ENCODE peak calls at places on chromosome 2, in nine cellular contexts. One of them, this sample, is unnamed.

GRCh38 chr2:11753452-11753885 is 7.0 kb downstream of the LPIN1 start:
- DNase-seq in neural crest cell: no peak
- DNase-seq in mesothelial cell of epicardium: no peak
- DNase-seq in prostate gland: no peak
- DNase-seq in renal cortical epithelial cell: peak
- DNase-seq in stimulated activated CD8-positive, alpha-beta memory T cell treated with anti-CD3 and anti-CD28 coated beads, Interleukin-4, amount 100 ng/mL, for 4 hours: no peak
- DNase-seq in right lobe of liver: no peak
- DNase-seq in activated effector memory CD4-positive, alpha-beta T cell treated with anti-CD3 and anti-CD28 coated beads, Interleukin-2, amount 50 U/mL, for 16 hours: peak
- DNase-seq in LoVo: no peak
- DNase-seq in this sample: peak

GRCh38 chr2:105753380-105753779 is 8.7 kb downstream of the NCK2 start:
- DNase-seq in stimulated activated CD8-positive, alpha-beta memory T cell treated with anti-CD3 and anti-CD28 coated beads, Interleukin-4, amount 100 ng/mL, for 4 hours: no peak
- DNase-seq in activated effector memory CD4-positive, alpha-beta T cell treated with anti-CD3 and anti-CD28 coated beads, Interleukin-2, amount 50 U/mL, for 16 hours: peak
- DNase-seq in neural crest cell: no peak
- DNase-seq in renal cortical epithelial cell: no peak
- DNase-seq in LoVo: no peak
- DNase-seq in right lobe of liver: no peak
- DNase-seq in mesothelial cell of epicardium: peak
- DNase-seq in prostate gland: no peak
- DNase-seq in this sample: no peak

GRCh38 chr2:200479617-200480292 is 30.1 kb downstream of the KCTD18 start:
- DNase-seq in activated effector memory CD4-positive, alpha-beta T cell treated with anti-CD3 and anti-CD28 coated beads, Interleukin-2, amount 50 U/mL, for 16 hours: no peak
- DNase-seq in renal cortical epithelial cell: peak
- DNase-seq in right lobe of liver: no peak
- DNase-seq in stimulated activated CD8-positive, alpha-beta memory T cell treated with anti-CD3 and anti-CD28 coated beads, Interleukin-4, amount 100 ng/mL, for 4 hours: no peak
- DNase-seq in LoVo: no peak
- DNase-seq in neural crest cell: no peak
- DNase-seq in prostate gland: peak
- DNase-seq in mesothelial cell of epicardium: no peak
- DNase-seq in this sample: no peak

GRCh38 chr2:110678457-110679336 is 834 bp upstream of the BUB1 start:
- DNase-seq in renal cortical epithelial cell: no peak
- DNase-seq in stimulated activated CD8-positive, alpha-beta memory T cell treated with anti-CD3 and anti-CD28 coated beads, Interleukin-4, amount 100 ng/mL, for 4 hours: no peak
- DNase-seq in right lobe of liver: no peak
- DNase-seq in prostate gland: peak
- DNase-seq in neural crest cell: peak
- DNase-seq in mesothelial cell of epicardium: peak
- DNase-seq in LoVo: no peak
- DNase-seq in activated effector memory CD4-positive, alpha-beta T cell treated with anti-CD3 and anti-CD28 coated beads, Interleukin-2, amount 50 U/mL, for 16 hours: peak
- DNase-seq in this sample: no peak

GRCh38 chr2:74741651-74742050 is 87.6 kb downstream of the SEMA4F start:
- DNase-seq in prostate gland: no peak
- DNase-seq in mesothelial cell of epicardium: no peak
- DNase-seq in right lobe of liver: no peak
- DNase-seq in renal cortical epithelial cell: no peak
- DNase-seq in neural crest cell: no peak
- DNase-seq in activated effector memory CD4-positive, alpha-beta T cell treated with anti-CD3 and anti-CD28 coated beads, Interleukin-2, amount 50 U/mL, for 16 hours: no peak
- DNase-seq in LoVo: no peak
- DNase-seq in stimulated activated CD8-positive, alpha-beta memory T cell treated with anti-CD3 and anti-CD28 coated beads, Interleukin-4, amount 100 ng/mL, for 4 hours: no peak
- DNase-seq in this sample: no peak

GRCh38 chr2:176504431-176504830 is 235.2 kb downstream of the MTX2 start:
- DNase-seq in neural crest cell: no peak
- DNase-seq in LoVo: no peak
- DNase-seq in activated effector memory CD4-positive, alpha-beta T cell treated with anti-CD3 and anti-CD28 coated beads, Interleukin-2, amount 50 U/mL, for 16 hours: no peak
- DNase-seq in renal cortical epithelial cell: no peak
- DNase-seq in prostate gland: no peak
- DNase-seq in right lobe of liver: no peak
- DNase-seq in mesothelial cell of epicardium: no peak
- DNase-seq in stimulated activated CD8-positive, alpha-beta memory T cell treated with anti-CD3 and anti-CD28 coated beads, Interleukin-4, amount 100 ng/mL, for 4 hours: no peak
- DNase-seq in this sample: no peak

GRCh38 chr2:25742501-25742900 is 69.1 kb upstream of the DTNB start:
- DNase-seq in activated effector memory CD4-positive, alpha-beta T cell treated with anti-CD3 and anti-CD28 coated beads, Interleukin-2, amount 50 U/mL, for 16 hours: no peak
- DNase-seq in right lobe of liver: no peak
- DNase-seq in LoVo: no peak
- DNase-seq in prostate gland: no peak
- DNase-seq in mesothelial cell of epicardium: no peak
- DNase-seq in neural crest cell: no peak
- DNase-seq in stimulated activated CD8-positive, alpha-beta memory T cell treated with anti-CD3 and anti-CD28 coated beads, Interleukin-4, amount 100 ng/mL, for 4 hours: no peak
- DNase-seq in renal cortical epithelial cell: no peak
- DNase-seq in this sample: no peak

GRCh38 chr2:119315241-119315925 is 51.3 kb downstream of the C2orf76 start:
- DNase-seq in activated effector memory CD4-positive, alpha-beta T cell treated with anti-CD3 and anti-CD28 coated beads, Interleukin-2, amount 50 U/mL, for 16 hours: no peak
- DNase-seq in right lobe of liver: no peak
- DNase-seq in prostate gland: no peak
- DNase-seq in mesothelial cell of epicardium: no peak
- DNase-seq in LoVo: peak
- DNase-seq in renal cortical epithelial cell: peak
- DNase-seq in stimulated activated CD8-positive, alpha-beta memory T cell treated with anti-CD3 and anti-CD28 coated beads, Interleukin-4, amount 100 ng/mL, for 4 hours: no peak
- DNase-seq in neural crest cell: no peak
- DNase-seq in this sample: no peak

GRCh38 chr2:177784449-177784845 is 288.1 kb downstream of the PDE11A start:
- DNase-seq in LoVo: no peak
- DNase-seq in prostate gland: peak
- DNase-seq in renal cortical epithelial cell: peak
- DNase-seq in activated effector memory CD4-positive, alpha-beta T cell treated with anti-CD3 and anti-CD28 coated beads, Interleukin-2, amount 50 U/mL, for 16 hours: no peak
- DNase-seq in right lobe of liver: no peak
- DNase-seq in stimulated activated CD8-positive, alpha-beta memory T cell treated with anti-CD3 and anti-CD28 coated beads, Interleukin-4, amount 100 ng/mL, for 4 hours: no peak
- DNase-seq in neural crest cell: no peak
- DNase-seq in mesothelial cell of epicardium: no peak
- DNase-seq in this sample: no peak

GRCh38 chr2:32161296-32161695 is 4.4 kb upstream of the SLC30A6 start:
- DNase-seq in LoVo: no peak
- DNase-seq in neural crest cell: no peak
- DNase-seq in activated effector memory CD4-positive, alpha-beta T cell treated with anti-CD3 and anti-CD28 coated beads, Interleukin-2, amount 50 U/mL, for 16 hours: no peak
- DNase-seq in mesothelial cell of epicardium: no peak
- DNase-seq in right lobe of liver: no peak
- DNase-seq in renal cortical epithelial cell: no peak
- DNase-seq in stimulated activated CD8-positive, alpha-beta memory T cell treated with anti-CD3 and anti-CD28 coated beads, Interleukin-4, amount 100 ng/mL, for 4 hours: no peak
- DNase-seq in prostate gland: no peak
- DNase-seq in this sample: no peak

GRCh38 chr2:30661173-30662107 is 145.8 kb downstream of the CAPN13 start:
- DNase-seq in LoVo: no peak
- DNase-seq in neural crest cell: no peak
- DNase-seq in right lobe of liver: no peak
- DNase-seq in mesothelial cell of epicardium: no peak
- DNase-seq in activated effector memory CD4-positive, alpha-beta T cell treated with anti-CD3 and anti-CD28 coated beads, Interleukin-2, amount 50 U/mL, for 16 hours: no peak
- DNase-seq in renal cortical epithelial cell: peak
- DNase-seq in stimulated activated CD8-positive, alpha-beta memory T cell treated with anti-CD3 and anti-CD28 coated beads, Interleukin-4, amount 100 ng/mL, for 4 hours: no peak
- DNase-seq in prostate gland: no peak
- DNase-seq in this sample: no peak

GRCh38 chr2:137947714-137948336 is 16.4 kb upstream of the HNMT start:
- DNase-seq in renal cortical epithelial cell: peak
- DNase-seq in neural crest cell: peak
- DNase-seq in LoVo: peak
- DNase-seq in prostate gland: peak
- DNase-seq in right lobe of liver: peak
- DNase-seq in mesothelial cell of epicardium: peak
- DNase-seq in stimulated activated CD8-positive, alpha-beta memory T cell treated with anti-CD3 and anti-CD28 coated beads, Interleukin-4, amount 100 ng/mL, for 4 hours: no peak
- DNase-seq in activated effector memory CD4-positive, alpha-beta T cell treated with anti-CD3 and anti-CD28 coated beads, Interleukin-2, amount 50 U/mL, for 16 hours: peak
- DNase-seq in this sample: peak

GRCh38 chr2:86249176-86249842 is 50.1 kb downstream of the MRPL35 start:
- DNase-seq in prostate gland: no peak
- DNase-seq in neural crest cell: no peak
- DNase-seq in mesothelial cell of epicardium: no peak
- DNase-seq in stimulated activated CD8-positive, alpha-beta memory T cell treated with anti-CD3 and anti-CD28 coated beads, Interleukin-4, amount 100 ng/mL, for 4 hours: no peak
- DNase-seq in activated effector memory CD4-positive, alpha-beta T cell treated with anti-CD3 and anti-CD28 coated beads, Interleukin-2, amount 50 U/mL, for 16 hours: no peak
- DNase-seq in LoVo: no peak
- DNase-seq in right lobe of liver: no peak
- DNase-seq in renal cortical epithelial cell: peak
- DNase-seq in this sample: no peak

GRCh38 chr2:44170337-44170736 is 1.7 kb downstream of the PPM1B start:
- DNase-seq in renal cortical epithelial cell: peak
- DNase-seq in activated effector memory CD4-positive, alpha-beta T cell treated with anti-CD3 and anti-CD28 coated beads, Interleukin-2, amount 50 U/mL, for 16 hours: no peak
- DNase-seq in right lobe of liver: no peak
- DNase-seq in neural crest cell: no peak
- DNase-seq in stimulated activated CD8-positive, alpha-beta memory T cell treated with anti-CD3 and anti-CD28 coated beads, Interleukin-4, amount 100 ng/mL, for 4 hours: no peak
- DNase-seq in LoVo: no peak
- DNase-seq in mesothelial cell of epicardium: no peak
- DNase-seq in prostate gland: peak
- DNase-seq in this sample: no peak

GRCh38 chr2:129803067-129803466 is 176.4 kb upstream of the RAB6C start:
- DNase-seq in stimulated activated CD8-positive, alpha-beta memory T cell treated with anti-CD3 and anti-CD28 coated beads, Interleukin-4, amount 100 ng/mL, for 4 hours: no peak
- DNase-seq in activated effector memory CD4-positive, alpha-beta T cell treated with anti-CD3 and anti-CD28 coated beads, Interleukin-2, amount 50 U/mL, for 16 hours: no peak
- DNase-seq in LoVo: no peak
- DNase-seq in mesothelial cell of epicardium: no peak
- DNase-seq in renal cortical epithelial cell: no peak
- DNase-seq in prostate gland: no peak
- DNase-seq in right lobe of liver: no peak
- DNase-seq in neural crest cell: no peak
- DNase-seq in this sample: no peak

GRCh38 chr2:234995332-234996007 is 43.7 kb downstream of the SH3BP4 start:
- DNase-seq in activated effector memory CD4-positive, alpha-beta T cell treated with anti-CD3 and anti-CD28 coated beads, Interleukin-2, amount 50 U/mL, for 16 hours: no peak
- DNase-seq in stimulated activated CD8-positive, alpha-beta memory T cell treated with anti-CD3 and anti-CD28 coated beads, Interleukin-4, amount 100 ng/mL, for 4 hours: no peak
- DNase-seq in renal cortical epithelial cell: no peak
- DNase-seq in LoVo: no peak
- DNase-seq in neural crest cell: no peak
- DNase-seq in mesothelial cell of epicardium: no peak
- DNase-seq in prostate gland: no peak
- DNase-seq in right lobe of liver: no peak
- DNase-seq in this sample: no peak

GRCh38 chr2:25129901-25130520 is 38.4 kb downstream of the POMC start:
- DNase-seq in prostate gland: no peak
- DNase-seq in mesothelial cell of epicardium: no peak
- DNase-seq in renal cortical epithelial cell: no peak
- DNase-seq in right lobe of liver: peak
- DNase-seq in stimulated activated CD8-positive, alpha-beta memory T cell treated with anti-CD3 and anti-CD28 coated beads, Interleukin-4, amount 100 ng/mL, for 4 hours: no peak
- DNase-seq in neural crest cell: no peak
- DNase-seq in activated effector memory CD4-positive, alpha-beta T cell treated with anti-CD3 and anti-CD28 coated beads, Interleukin-2, amount 50 U/mL, for 16 hours: no peak
- DNase-seq in LoVo: no peak
- DNase-seq in this sample: peak

GRCh38 chr2:188245230-188245629 is 46.4 kb upstream of the GULP1 start:
- DNase-seq in neural crest cell: no peak
- DNase-seq in right lobe of liver: no peak
- DNase-seq in stimulated activated CD8-positive, alpha-beta memory T cell treated with anti-CD3 and anti-CD28 coated beads, Interleukin-4, amount 100 ng/mL, for 4 hours: no peak
- DNase-seq in LoVo: no peak
- DNase-seq in renal cortical epithelial cell: no peak
- DNase-seq in mesothelial cell of epicardium: no peak
- DNase-seq in activated effector memory CD4-positive, alpha-beta T cell treated with anti-CD3 and anti-CD28 coated beads, Interleukin-2, amount 50 U/mL, for 16 hours: no peak
- DNase-seq in prostate gland: no peak
- DNase-seq in this sample: no peak

GRCh38 chr2:66428986-66429612 is 5.8 kb upstream of the MEIS1 start:
- DNase-seq in renal cortical epithelial cell: peak
- DNase-seq in LoVo: peak
- DNase-seq in mesothelial cell of epicardium: no peak
- DNase-seq in neural crest cell: no peak
- DNase-seq in activated effector memory CD4-positive, alpha-beta T cell treated with anti-CD3 and anti-CD28 coated beads, Interleukin-2, amount 50 U/mL, for 16 hours: no peak
- DNase-seq in prostate gland: peak
- DNase-seq in right lobe of liver: no peak
- DNase-seq in stimulated activated CD8-positive, alpha-beta memory T cell treated with anti-CD3 and anti-CD28 coated beads, Interleukin-4, amount 100 ng/mL, for 4 hours: no peak
- DNase-seq in this sample: no peak

GRCh38 chr2:20167356-20167755 is 57.6 kb downstream of the SDC1 start:
- DNase-seq in LoVo: no peak
- DNase-seq in neural crest cell: no peak
- DNase-seq in renal cortical epithelial cell: no peak
- DNase-seq in right lobe of liver: no peak
- DNase-seq in mesothelial cell of epicardium: no peak
- DNase-seq in prostate gland: no peak
- DNase-seq in activated effector memory CD4-positive, alpha-beta T cell treated with anti-CD3 and anti-CD28 coated beads, Interleukin-2, amount 50 U/mL, for 16 hours: no peak
- DNase-seq in stimulated activated CD8-positive, alpha-beta memory T cell treated with anti-CD3 and anti-CD28 coated beads, Interleukin-4, amount 100 ng/mL, for 4 hours: no peak
- DNase-seq in this sample: no peak

GRCh38 chr2:598043-598802 is 79.0 kb downstream of the TMEM18 start:
- DNase-seq in prostate gland: no peak
- DNase-seq in neural crest cell: no peak
- DNase-seq in renal cortical epithelial cell: no peak
- DNase-seq in stimulated activated CD8-positive, alpha-beta memory T cell treated with anti-CD3 and anti-CD28 coated beads, Interleukin-4, amount 100 ng/mL, for 4 hours: no peak
- DNase-seq in activated effector memory CD4-positive, alpha-beta T cell treated with anti-CD3 and anti-CD28 coated beads, Interleukin-2, amount 50 U/mL, for 16 hours: no peak
- DNase-seq in mesothelial cell of epicardium: no peak
- DNase-seq in LoVo: no peak
- DNase-seq in right lobe of liver: no peak
- DNase-seq in this sample: no peak

GRCh38 chr2:175366814-175367213 is 185.3 kb upstream of the ATP5MC3 start:
- DNase-seq in mesothelial cell of epicardium: peak
- DNase-seq in prostate gland: peak
- DNase-seq in neural crest cell: peak
- DNase-seq in LoVo: peak
- DNase-seq in stimulated activated CD8-positive, alpha-beta memory T cell treated with anti-CD3 and anti-CD28 coated beads, Interleukin-4, amount 100 ng/mL, for 4 hours: no peak
- DNase-seq in right lobe of liver: no peak
- DNase-seq in renal cortical epithelial cell: peak
- DNase-seq in activated effector memory CD4-positive, alpha-beta T cell treated with anti-CD3 and anti-CD28 coated beads, Interleukin-2, amount 50 U/mL, for 16 hours: no peak
- DNase-seq in this sample: no peak

GRCh38 chr2:202009019-202009481 is 24.6 kb upstream of the FZD7 start:
- DNase-seq in neural crest cell: no peak
- DNase-seq in right lobe of liver: no peak
- DNase-seq in LoVo: no peak
- DNase-seq in mesothelial cell of epicardium: no peak
- DNase-seq in activated effector memory CD4-positive, alpha-beta T cell treated with anti-CD3 and anti-CD28 coated beads, Interleukin-2, amount 50 U/mL, for 16 hours: no peak
- DNase-seq in prostate gland: no peak
- DNase-seq in renal cortical epithelial cell: no peak
- DNase-seq in stimulated activated CD8-positive, alpha-beta memory T cell treated with anti-CD3 and anti-CD28 coated beads, Interleukin-4, amount 100 ng/mL, for 4 hours: no peak
- DNase-seq in this sample: no peak

GRCh38 chr2:16608661-16609643 is 56.7 kb downstream of the CYRIA start:
- DNase-seq in renal cortical epithelial cell: peak
- DNase-seq in stimulated activated CD8-positive, alpha-beta memory T cell treated with anti-CD3 and anti-CD28 coated beads, Interleukin-4, amount 100 ng/mL, for 4 hours: peak
- DNase-seq in activated effector memory CD4-positive, alpha-beta T cell treated with anti-CD3 and anti-CD28 coated beads, Interleukin-2, amount 50 U/mL, for 16 hours: peak
- DNase-seq in right lobe of liver: peak
- DNase-seq in neural crest cell: peak
- DNase-seq in mesothelial cell of epicardium: peak
- DNase-seq in prostate gland: peak
- DNase-seq in LoVo: peak
- DNase-seq in this sample: peak

This sample was measured in pancreas.